ENCODE peak calls at places on chromosomes 13 and 19, in six cellular contexts. One of them, this sample, is unnamed. For H3K36me3 and H3K27me3, the result is how much of the 10 kb centered on the place peaks cover.

GRCh38 chr19:55644842-55645511 is 1.5 kb downstream of the ZNF581 start:
- DNase-seq in left ventricle myocardium inferior: no peak
- DNase-seq in thoracic aorta: no peak
- DNase-seq in neuronal stem cell: no peak
- DNase-seq in tibial artery: no peak
- DNase-seq in IMR-90: no peak
- DNase-seq in this sample: no peak

GRCh38 chr13:96000069-96000468 is 53.1 kb downstream of the UGGT2 start:
- DNase-seq in left ventricle myocardium inferior: no peak
- DNase-seq in thoracic aorta: no peak
- DNase-seq in neuronal stem cell: no peak
- DNase-seq in tibial artery: no peak
- DNase-seq in IMR-90: no peak
- DNase-seq in this sample: no peak

GRCh38 chr13:107845911-107846310 is 369.4 kb downstream of the LIG4 start:
- DNase-seq in left ventricle myocardium inferior: no peak
- DNase-seq in thoracic aorta: no peak
- DNase-seq in neuronal stem cell: no peak
- DNase-seq in tibial artery: no peak
- DNase-seq in IMR-90: no peak
- DNase-seq in this sample: no peak

GRCh38 chr19:27833031-27833430 is 1379.9 kb downstream of the UQCRFS1 start:
- DNase-seq in left ventricle myocardium inferior: no peak
- DNase-seq in thoracic aorta: no peak
- DNase-seq in neuronal stem cell: no peak
- DNase-seq in tibial artery: no peak
- DNase-seq in IMR-90: no peak
- DNase-seq in this sample: no peak

GRCh38 chr13:24161010-24161775 is 673 bp downstream of the SPATA13 start:
- DNase-seq in left ventricle myocardium inferior: no peak
- DNase-seq in thoracic aorta: no peak
- DNase-seq in neuronal stem cell: no peak
- DNase-seq in tibial artery: peak
- DNase-seq in IMR-90: no peak
- DNase-seq in this sample: peak

GRCh38 chr13:84097148-84097547 is 214.9 kb upstream of the SLITRK1 start:
- DNase-seq in left ventricle myocardium inferior: no peak
- DNase-seq in thoracic aorta: no peak
- DNase-seq in neuronal stem cell: no peak
- DNase-seq in tibial artery: no peak
- DNase-seq in IMR-90: no peak
- DNase-seq in this sample: no peak

GRCh38 chr19:29562299-29563297 is 36.8 kb downstream of the VSTM2B start:
- DNase-seq in left ventricle myocardium inferior: no peak
- DNase-seq in thoracic aorta: no peak
- DNase-seq in neuronal stem cell: no peak
- DNase-seq in tibial artery: no peak
- DNase-seq in IMR-90: no peak
- DNase-seq in this sample: no peak

GRCh38 chr19:1105873-1106840 is 2.4 kb downstream of the GPX4 start:
- DNase-seq in left ventricle myocardium inferior: no peak
- DNase-seq in thoracic aorta: no peak
- DNase-seq in neuronal stem cell: no peak
- DNase-seq in tibial artery: no peak
- DNase-seq in IMR-90: no peak
- DNase-seq in this sample: peak

GRCh38 chr19:15427991-15428471 is 9.2 kb upstream of the AKAP8L start:
- DNase-seq in left ventricle myocardium inferior: no peak
- DNase-seq in thoracic aorta: no peak
- DNase-seq in neuronal stem cell: no peak
- DNase-seq in tibial artery: no peak
- DNase-seq in IMR-90: no peak
- DNase-seq in this sample: no peak
- H3K36me3 ChIP-seq in left ventricle myocardium inferior: under half
- H3K36me3 ChIP-seq in thoracic aorta: half or more
- H3K36me3 ChIP-seq in neuronal stem cell: half or more
- H3K36me3 ChIP-seq in tibial artery: half or more
- H3K36me3 ChIP-seq in IMR-90: half or more
- H3K36me3 ChIP-seq in this sample: under half

DNA sequence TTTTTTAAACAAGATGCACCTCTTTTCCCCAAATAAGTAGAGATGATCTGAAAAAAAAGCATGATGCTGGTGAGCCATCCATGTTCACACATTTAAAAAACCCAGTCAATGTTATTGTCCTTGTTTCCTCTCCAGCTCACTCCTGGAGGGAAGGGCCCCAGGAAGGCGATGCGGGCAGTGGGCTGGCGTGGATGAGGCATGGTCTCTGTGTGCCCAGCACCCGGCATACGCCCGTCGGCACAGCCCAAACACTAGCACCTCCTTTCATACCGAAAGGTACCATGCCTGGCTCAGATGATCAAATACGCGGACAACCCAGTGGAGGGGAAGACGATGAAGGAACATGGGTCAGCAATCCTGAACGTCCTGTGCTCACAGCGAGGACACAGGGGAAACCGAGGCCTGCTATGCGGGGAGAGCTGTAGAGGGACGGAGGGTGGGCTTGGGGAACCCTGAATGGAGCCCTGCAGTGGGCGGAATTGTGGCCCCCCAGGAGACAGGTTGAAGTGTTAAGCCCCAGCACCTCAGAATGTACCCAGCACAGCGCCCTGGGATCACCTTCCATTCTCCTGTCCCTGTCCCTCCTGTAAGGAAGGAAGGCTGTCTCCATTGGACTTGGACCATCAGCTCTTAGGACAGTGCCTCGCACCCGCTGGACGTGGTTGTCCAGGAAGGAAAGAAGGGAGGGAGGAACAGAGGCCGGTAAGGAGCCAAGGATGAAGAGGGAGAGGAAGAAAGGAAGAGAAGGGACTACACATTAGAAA is 49.4 kb downstream of the SOX1 start:
- DNase-seq in left ventricle myocardium inferior: no peak
- DNase-seq in thoracic aorta: no peak
- DNase-seq in neuronal stem cell: no peak
- DNase-seq in tibial artery: no peak
- DNase-seq in IMR-90: no peak
- DNase-seq in this sample: no peak
- H3K27me3 ChIP-seq in left ventricle myocardium inferior: half or more
- H3K27me3 ChIP-seq in thoracic aorta: under half
- H3K27me3 ChIP-seq in neuronal stem cell: under half
- H3K27me3 ChIP-seq in tibial artery: under half
- H3K27me3 ChIP-seq in IMR-90: under half
- H3K27me3 ChIP-seq in this sample: under half

GRCh38 chr19:43739836-43740235 is 14.9 kb downstream of the SMG9 start:
- DNase-seq in left ventricle myocardium inferior: no peak
- DNase-seq in thoracic aorta: no peak
- DNase-seq in neuronal stem cell: no peak
- DNase-seq in tibial artery: no peak
- DNase-seq in IMR-90: no peak
- DNase-seq in this sample: no peak
- H3K36me3 ChIP-seq in left ventricle myocardium inferior: half or more
- H3K36me3 ChIP-seq in thoracic aorta: half or more
- H3K36me3 ChIP-seq in neuronal stem cell: half or more
- H3K36me3 ChIP-seq in tibial artery: half or more
- H3K36me3 ChIP-seq in IMR-90: half or more
- H3K36me3 ChIP-seq in this sample: under half

GRCh38 chr13:36131931-36132297 is 732 bp upstream of the DCLK1 start:
- DNase-seq in left ventricle myocardium inferior: peak
- DNase-seq in thoracic aorta: no peak
- DNase-seq in neuronal stem cell: no peak
- DNase-seq in tibial artery: peak
- DNase-seq in IMR-90: no peak
- DNase-seq in this sample: peak
- H3K27me3 ChIP-seq in left ventricle myocardium inferior: under half
- H3K27me3 ChIP-seq in thoracic aorta: under half
- H3K27me3 ChIP-seq in neuronal stem cell: under half
- H3K27me3 ChIP-seq in tibial artery: under half
- H3K27me3 ChIP-seq in IMR-90: under half
- H3K27me3 ChIP-seq in this sample: under half

GRCh38 chr19:4367781-4368127 is 24.4 kb downstream of the MPND start:
- DNase-seq in left ventricle myocardium inferior: no peak
- DNase-seq in thoracic aorta: no peak
- DNase-seq in neuronal stem cell: no peak
- DNase-seq in tibial artery: no peak
- DNase-seq in IMR-90: no peak
- DNase-seq in this sample: peak
- H3K36me3 ChIP-seq in left ventricle myocardium inferior: under half
- H3K36me3 ChIP-seq in thoracic aorta: under half
- H3K36me3 ChIP-seq in neuronal stem cell: half or more
- H3K36me3 ChIP-seq in tibial artery: under half
- H3K36me3 ChIP-seq in IMR-90: under half
- H3K36me3 ChIP-seq in this sample: under half

GRCh38 chr13:111436446-111436845 is 116.0 kb downstream of the TEX29 start:
- DNase-seq in left ventricle myocardium inferior: no peak
- DNase-seq in thoracic aorta: no peak
- DNase-seq in neuronal stem cell: no peak
- DNase-seq in tibial artery: no peak
- DNase-seq in IMR-90: no peak
- DNase-seq in this sample: no peak

GRCh38 chr13:111434578-111435159 is 114.2 kb downstream of the TEX29 start:
- DNase-seq in left ventricle myocardium inferior: no peak
- DNase-seq in thoracic aorta: no peak
- DNase-seq in neuronal stem cell: no peak
- DNase-seq in tibial artery: no peak
- DNase-seq in IMR-90: no peak
- DNase-seq in this sample: no peak

GRCh38 chr13:111437417-111437816 is 117.0 kb downstream of the TEX29 start:
- DNase-seq in left ventricle myocardium inferior: no peak
- DNase-seq in thoracic aorta: no peak
- DNase-seq in neuronal stem cell: no peak
- DNase-seq in tibial artery: no peak
- DNase-seq in IMR-90: no peak
- DNase-seq in this sample: no peak

DNA sequence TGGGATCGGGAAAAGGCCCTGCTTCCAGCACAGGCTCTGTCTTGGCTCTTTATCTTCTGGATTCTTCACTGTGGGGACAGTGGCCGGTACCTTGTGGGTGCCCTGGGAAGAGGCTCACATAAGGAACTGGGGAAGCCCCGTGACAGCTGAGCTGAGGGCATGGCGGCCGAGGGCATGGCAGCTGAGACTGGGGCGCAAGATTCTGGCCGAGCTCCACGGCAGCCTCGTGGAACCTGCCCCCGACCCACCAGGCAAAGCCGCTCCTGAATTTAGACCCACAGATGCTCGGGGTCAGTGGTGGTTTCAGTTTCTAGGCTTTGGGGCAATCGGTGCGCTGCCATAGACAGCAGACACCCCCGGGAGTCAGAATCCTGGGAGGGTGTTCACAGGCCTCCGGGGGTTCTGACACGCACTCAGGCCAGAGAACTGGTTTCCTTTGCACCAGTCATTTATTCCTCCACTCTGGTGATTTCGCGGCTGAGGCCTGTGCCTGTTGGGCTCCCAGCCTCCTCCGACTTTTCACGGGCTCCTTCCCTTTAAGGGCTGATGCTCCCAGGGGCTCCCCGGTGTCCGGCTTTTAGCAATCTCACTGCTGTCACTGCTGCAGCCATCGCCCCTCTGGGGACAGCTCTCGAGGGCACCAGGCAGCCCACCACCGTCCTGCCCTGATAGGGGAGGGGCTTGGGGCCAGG is 117.6 kb downstream of the TEX29 start:
- DNase-seq in left ventricle myocardium inferior: no peak
- DNase-seq in thoracic aorta: no peak
- DNase-seq in neuronal stem cell: no peak
- DNase-seq in tibial artery: no peak
- DNase-seq in IMR-90: no peak
- DNase-seq in this sample: no peak
- H3K27me3 ChIP-seq in left ventricle myocardium inferior: under half
- H3K27me3 ChIP-seq in thoracic aorta: under half
- H3K27me3 ChIP-seq in neuronal stem cell: under half
- H3K27me3 ChIP-seq in tibial artery: under half
- H3K27me3 ChIP-seq in IMR-90: under half
- H3K27me3 ChIP-seq in this sample: under half

GRCh38 chr13:33134213-33134612 is 118.0 kb downstream of the KL start:
- DNase-seq in left ventricle myocardium inferior: no peak
- DNase-seq in thoracic aorta: no peak
- DNase-seq in neuronal stem cell: no peak
- DNase-seq in tibial artery: no peak
- DNase-seq in IMR-90: no peak
- DNase-seq in this sample: no peak

GRCh38 chr13:33129094-33129832 is 113.0 kb downstream of the KL start:
- DNase-seq in left ventricle myocardium inferior: peak
- DNase-seq in thoracic aorta: no peak
- DNase-seq in neuronal stem cell: no peak
- DNase-seq in tibial artery: no peak
- DNase-seq in IMR-90: no peak
- DNase-seq in this sample: no peak

GRCh38 chr13:33135097-33135496 is 118.9 kb downstream of the KL start:
- DNase-seq in left ventricle myocardium inferior: no peak
- DNase-seq in thoracic aorta: no peak
- DNase-seq in neuronal stem cell: no peak
- DNase-seq in tibial artery: no peak
- DNase-seq in IMR-90: no peak
- DNase-seq in this sample: no peak

GRCh38 chr13:33129886-33130285 is 113.7 kb downstream of the KL start:
- DNase-seq in left ventricle myocardium inferior: no peak
- DNase-seq in thoracic aorta: no peak
- DNase-seq in neuronal stem cell: no peak
- DNase-seq in tibial artery: no peak
- DNase-seq in IMR-90: no peak
- DNase-seq in this sample: no peak

GRCh38 chr13:33132644-33133440 is 116.6 kb downstream of the KL start:
- DNase-seq in left ventricle myocardium inferior: no peak
- DNase-seq in thoracic aorta: no peak
- DNase-seq in neuronal stem cell: no peak
- DNase-seq in tibial artery: no peak
- DNase-seq in IMR-90: peak
- DNase-seq in this sample: no peak
- H3K36me3 ChIP-seq in left ventricle myocardium inferior: half or more
- H3K36me3 ChIP-seq in thoracic aorta: under half
- H3K36me3 ChIP-seq in neuronal stem cell: under half
- H3K36me3 ChIP-seq in tibial artery: under half
- H3K36me3 ChIP-seq in IMR-90: under half
- H3K36me3 ChIP-seq in this sample: under half

DNA sequence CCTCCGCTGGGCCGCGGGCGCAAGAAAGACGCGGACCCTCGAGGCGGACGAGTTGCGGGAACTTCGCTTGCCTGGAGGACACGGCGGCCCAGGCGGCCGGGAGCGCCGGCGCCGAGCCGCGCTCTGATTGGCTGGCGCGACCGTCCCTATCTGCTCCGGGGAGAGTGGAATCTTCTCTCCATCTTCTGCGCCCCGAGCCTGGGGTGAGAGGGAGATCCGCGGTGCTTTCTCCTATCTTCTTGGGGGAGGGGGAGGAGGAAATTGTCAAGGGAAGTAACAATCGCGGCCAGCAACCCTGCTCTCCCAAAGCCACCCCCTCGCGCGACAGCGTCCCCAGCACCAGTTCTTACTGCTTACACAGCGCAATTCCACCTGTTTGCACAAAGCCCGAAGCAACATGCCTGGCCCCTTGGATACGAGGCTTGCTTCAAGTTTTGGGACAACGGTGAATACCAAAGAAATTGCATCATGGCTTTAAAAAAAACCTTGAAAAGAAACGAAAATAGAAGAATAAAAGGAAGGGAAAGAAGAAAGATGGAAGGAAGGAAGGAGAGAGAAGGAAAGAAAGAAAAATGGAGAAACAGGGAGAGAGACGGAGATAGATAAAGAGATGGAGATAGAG is 4.8 kb downstream of the SOX21 start:
- DNase-seq in left ventricle myocardium inferior: no peak
- DNase-seq in thoracic aorta: no peak
- DNase-seq in neuronal stem cell: no peak
- DNase-seq in tibial artery: no peak
- DNase-seq in IMR-90: no peak
- DNase-seq in this sample: no peak
- H3K27me3 ChIP-seq in left ventricle myocardium inferior: half or more
- H3K27me3 ChIP-seq in thoracic aorta: under half
- H3K27me3 ChIP-seq in neuronal stem cell: under half
- H3K27me3 ChIP-seq in tibial artery: under half
- H3K27me3 ChIP-seq in IMR-90: half or more
- H3K27me3 ChIP-seq in this sample: under half

GRCh38 chr19:49915271-49915670 is 13.7 kb upstream of the ATF5 start:
- DNase-seq in left ventricle myocardium inferior: no peak
- DNase-seq in thoracic aorta: no peak
- DNase-seq in neuronal stem cell: no peak
- DNase-seq in tibial artery: no peak
- DNase-seq in IMR-90: no peak
- DNase-seq in this sample: no peak
- H3K36me3 ChIP-seq in left ventricle myocardium inferior: under half
- H3K36me3 ChIP-seq in thoracic aorta: under half
- H3K36me3 ChIP-seq in neuronal stem cell: half or more
- H3K36me3 ChIP-seq in tibial artery: half or more
- H3K36me3 ChIP-seq in IMR-90: under half
- H3K36me3 ChIP-seq in this sample: under half